ENCODE peak calls at places on chromosomes 5 and 9, in seven cellular contexts. J is H1, U is mesendoderm, T is IMR-90, C is H9, Q is trophoblast cell, B is neuronal stem cell. G is an unnamed sample.

GRCh38 chr5:144205141-144205551 is 34.5 kb downstream of the KCTD16 start:
- DNase-seq in J (no peak), U (peak), T (peak), C (peak), Q (no peak), B (no peak), G (peak)

GRCh38 chr5:160152287-160152686 is 33.0 kb upstream of the PWWP2A start:
- DNase-seq in J (no peak), U (no peak), T (no peak), C (no peak), Q (no peak), B (no peak), G (no peak)

GRCh38 chr5:122726990-122727616 is 47.8 kb upstream of the SNX2 start:
- DNase-seq in J (no peak), U (no peak), T (peak), C (no peak), Q (no peak), B (no peak), G (peak)

GRCh38 chr9:734831-735511 is 106.5 kb upstream of the DMRT1 start:
- DNase-seq in J (no peak), U (no peak), T (peak), C (no peak), Q (peak), B (no peak), G (peak)

GRCh38 chr5:122385786-122386185 is 73.7 kb downstream of the SNCAIP start:
- DNase-seq in J (no peak), U (no peak), T (peak), C (no peak), Q (no peak), B (no peak), G (no peak)

GRCh38 chr9:124733964-124734740 is 37.0 kb downstream of the NR6A1 start:
- DNase-seq in J (no peak), U (no peak), T (no peak), C (no peak), Q (no peak), B (no peak), G (no peak)

GRCh38 chr9:35490910-35491465 is 1.1 kb downstream of the RUSC2 start:
- DNase-seq in J (no peak), U (no peak), T (peak), C (no peak), Q (no peak), B (no peak), G (peak)

GRCh38 chr9:128121924-128122808 is 5.4 kb downstream of the PTGES2 start:
- DNase-seq in J (no peak), U (no peak), T (no peak), C (no peak), Q (no peak), B (no peak), G (no peak)

GRCh38 chr9:118104385-118104784 is 400.2 kb downstream of the TLR4 start:
- DNase-seq in J (no peak), U (no peak), T (no peak), C (no peak), Q (no peak), B (no peak), G (no peak)

GRCh38 chr9:83313771-83314170 is 224.4 kb downstream of the FRMD3 start:
- DNase-seq in J (no peak), U (no peak), T (no peak), C (no peak), Q (no peak), B (no peak), G (no peak)

GRCh38 chr9:76810377-76810957 is 46.2 kb downstream of the PCA3 start:
- DNase-seq in J (no peak), U (peak), T (peak), C (peak), Q (peak), B (peak), G (peak)

GRCh38 chr9:129702563-129702962 is 37.1 kb downstream of the PRRX2 start:
- DNase-seq in J (no peak), U (no peak), T (peak), C (no peak), Q (no peak), B (no peak), G (peak)

GRCh38 chr5:32600057-32600622 is 14.8 kb downstream of the SUB1 start:
- DNase-seq in J (no peak), U (no peak), T (peak), C (no peak), Q (no peak), B (no peak), G (peak)

GRCh38 chr5:170284231-170284630 is 13.3 kb downstream of the LCP2 start:
- DNase-seq in J (no peak), U (no peak), T (no peak), C (no peak), Q (no peak), B (no peak), G (no peak)

GRCh38 chr5:76604838-76605237 is 18.4 kb downstream of the F2RL2 start:
- DNase-seq in J (no peak), U (no peak), T (peak), C (no peak), Q (no peak), B (no peak), G (peak)

GRCh38 chr5:93274291-93274690 is 306.7 kb downstream of the NR2F1-AS1 start:
- DNase-seq in J (no peak), U (peak), T (peak), C (no peak), Q (no peak), B (no peak), G (peak)

GRCh38 chr9:5113523-5113922 is 71.9 kb downstream of the INSL6 start:
- DNase-seq in J (no peak), U (no peak), T (no peak), C (no peak), Q (no peak), B (no peak), G (no peak)

GRCh38 chr5:88826959-88827585 is 55.9 kb downstream of the MEF2C start:
- DNase-seq in J (no peak), U (peak), T (peak), C (peak), Q (no peak), B (no peak), G (peak)

GRCh38 chr5:173315495-173316352 is 12.5 kb downstream of the STC2 start:
- DNase-seq in J (no peak), U (peak), T (peak), C (no peak), Q (peak), B (no peak), G (peak)

GRCh38 chr9:33233659-33234335 is 6.2 kb upstream of the SPINK4 start:
- DNase-seq in J (no peak), U (no peak), T (peak), C (no peak), Q (no peak), B (no peak), G (peak)

GRCh38 chr5:80213467-80213866 is 42.4 kb downstream of the SERINC5 start:
- DNase-seq in J (no peak), U (no peak), T (no peak), C (no peak), Q (no peak), B (no peak), G (no peak)

GRCh38 chr5:97181856-97182545 is 1.0 kb downstream of the RIOK2 start:
- DNase-seq in J (no peak), U (no peak), T (peak), C (no peak), Q (no peak), B (no peak), G (peak)

GRCh38 chr9:76677481-76678055 is 86.7 kb upstream of the PCA3 start:
- DNase-seq in J (no peak), U (no peak), T (no peak), C (no peak), Q (no peak), B (no peak), G (peak)

DNA sequence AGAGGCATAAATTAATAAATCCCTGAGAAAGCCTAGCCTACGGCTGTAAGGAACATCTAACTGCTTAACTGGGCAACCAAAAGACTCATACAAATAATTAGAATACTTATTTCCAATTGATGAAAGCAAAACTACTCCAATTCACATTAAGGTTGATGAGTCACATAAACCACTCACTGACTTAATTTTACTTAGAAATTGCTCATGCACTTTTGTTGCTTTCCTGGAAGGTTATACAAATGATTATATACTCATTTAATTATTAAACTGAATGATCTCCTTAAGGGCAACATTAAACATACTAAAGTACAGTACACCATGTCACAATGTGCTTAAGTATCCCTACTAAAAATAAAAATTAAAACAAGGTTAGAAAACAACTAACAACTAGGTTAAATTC is 101.8 kb downstream of the NFIB start:
- DNase-seq in J (no peak), U (no peak), T (peak), C (no peak), Q (no peak), B (no peak), G (peak)
- H2AK5ac ChIP-seq in J (no peak), U (no peak), T (no peak), C (no peak), Q (no peak), B (no peak), G (no peak)

DNA sequence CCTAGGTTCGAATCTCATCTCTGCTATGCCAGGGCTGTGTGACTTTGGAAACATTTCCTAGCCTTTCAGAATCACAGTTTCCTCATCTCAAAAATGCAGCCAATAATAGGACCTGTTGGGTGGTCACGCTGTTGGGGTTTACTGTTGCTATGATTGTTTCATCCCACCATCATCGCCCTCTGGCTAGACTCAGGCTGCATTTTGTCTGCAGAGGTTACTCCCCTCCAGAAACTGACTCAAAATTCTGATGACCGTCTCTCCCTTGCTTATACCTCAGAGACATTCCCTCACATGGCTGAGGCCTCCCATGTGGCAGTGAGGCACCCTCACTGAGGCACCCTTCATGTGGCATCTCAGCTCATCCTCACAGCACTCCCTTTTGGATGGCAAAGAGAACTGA is 61.6 kb downstream of the COL27A1 start:
- DNase-seq in J (no peak), U (no peak), T (no peak), C (no peak), Q (no peak), B (no peak), G (no peak)
- H2AK5ac ChIP-seq in J (no peak), U (no peak), T (no peak), C (no peak), Q (no peak), B (no peak), G (no peak)

GRCh38 chr5:176879663-176880392 is 19.3 kb downstream of the HK3 start:
- DNase-seq in J (no peak), U (no peak), T (no peak), C (no peak), Q (no peak), B (no peak), G (no peak)

GRCh38 chr5:176881021-176881749 is 18.0 kb downstream of the HK3 start:
- DNase-seq in J (no peak), U (no peak), T (no peak), C (no peak), Q (no peak), B (no peak), G (no peak)

GRCh38 chr5:176881816-176882565 is 17.2 kb downstream of the HK3 start:
- DNase-seq in J (no peak), U (no peak), T (no peak), C (no peak), Q (no peak), B (no peak), G (no peak)

GRCh38 chr5:176878906-176879662 is 20.1 kb downstream of the HK3 start:
- DNase-seq in J (no peak), U (no peak), T (no peak), C (no peak), Q (no peak), B (no peak), G (no peak)

GRCh38 chr5:176880393-176881020 is 18.6 kb downstream of the HK3 start:
- DNase-seq in J (no peak), U (no peak), T (no peak), C (no peak), Q (no peak), B (no peak), G (no peak)
- H2AK5ac ChIP-seq in J (no peak), U (no peak), T (no peak), C (no peak), Q (no peak), B (peak), G (no peak)

GRCh38 chr5:78483809-78484521 is 123.5 kb downstream of the SCAMP1 start:
- DNase-seq in J (no peak), U (no peak), T (peak), C (no peak), Q (no peak), B (no peak), G (peak)
- H2AK5ac ChIP-seq in J (no peak), U (no peak), T (no peak), C (no peak), Q (no peak), B (no peak), G (no peak)

GRCh38 chr5:158414333-158414762 is 555.4 kb upstream of the CLINT1 start:
- DNase-seq in J (no peak), U (no peak), T (no peak), C (no peak), Q (no peak), B (no peak), G (no peak)
- H2AK5ac ChIP-seq in J (peak), U (no peak), T (peak), C (no peak), Q (no peak), B (no peak), G (peak)

DNA sequence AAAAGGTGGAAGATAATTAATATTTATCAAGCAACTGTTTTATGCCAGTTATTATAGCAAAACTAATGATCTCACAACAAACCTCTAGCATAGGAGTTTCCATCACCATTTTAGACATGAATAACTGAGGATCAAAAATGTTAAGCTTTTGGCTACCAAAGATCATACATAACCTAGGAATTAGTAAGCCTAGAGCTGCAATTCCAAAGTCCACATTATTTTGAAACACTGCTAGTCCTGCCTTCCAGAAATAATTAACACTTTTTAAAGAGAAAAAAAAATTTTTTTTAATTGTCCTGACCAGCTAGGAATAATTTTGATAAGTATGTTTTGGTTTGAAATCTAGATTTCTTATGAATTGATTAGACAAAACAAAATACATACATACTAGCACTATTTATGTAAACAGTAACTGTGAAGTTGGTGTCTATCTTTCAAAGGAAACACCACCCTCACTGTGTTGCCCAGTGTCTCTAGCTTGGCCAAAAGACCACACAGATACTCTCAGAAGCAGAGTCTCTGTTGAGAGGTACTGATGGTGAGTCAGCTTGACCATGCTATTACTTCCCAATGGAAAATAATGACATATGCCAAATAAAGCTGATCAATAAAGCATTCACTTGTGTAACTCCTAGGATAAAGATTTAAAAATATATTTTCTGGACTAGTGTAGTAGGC is 422.4 kb downstream of the CCDC171 start:
- DNase-seq in J (no peak), U (no peak), T (no peak), C (no peak), Q (no peak), B (no peak), G (no peak)
- H2AK5ac ChIP-seq in J (no peak), U (no peak), T (no peak), C (no peak), Q (no peak), B (no peak), G (no peak)

DNA sequence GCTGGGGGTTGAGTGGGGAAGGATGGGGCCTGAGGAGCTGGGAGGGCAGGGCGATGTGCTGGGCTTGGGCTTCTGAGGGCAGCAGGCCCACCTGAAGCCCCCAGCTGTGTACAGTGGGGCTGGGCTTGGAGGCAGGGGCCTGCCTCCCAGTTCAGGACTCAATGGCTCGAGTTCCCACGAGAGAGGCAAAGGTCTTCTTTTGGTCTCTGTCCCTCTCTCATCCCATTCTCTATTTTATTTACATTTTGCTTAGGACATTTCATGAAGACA is 180.6 kb downstream of the MACROH2A1 start:
- DNase-seq in J (no peak), U (no peak), T (no peak), C (peak), Q (no peak), B (no peak), G (no peak)
- H2AK5ac ChIP-seq in J (no peak), U (no peak), T (no peak), C (no peak), Q (no peak), B (peak), G (no peak)

G was measured in mesenchymal stem cell.